ENCODE peak calls at places on chromosome 13, in ten cellular contexts. One of them, this sample, is unnamed.

GRCh38 chr13:90105276-90105675 is 1242.2 kb upstream of the MIR17HG start:
- DNase-seq in nephron progenitor cell: no peak
- DNase-seq in mesothelial cell of epicardium: no peak
- DNase-seq in CD8-positive, alpha-beta T cell: no peak
- DNase-seq in fibroblast of lung: peak; percentile 76
- DNase-seq in Caco-2: no peak
- DNase-seq in body of pancreas: no peak
- DNase-seq in astrocyte of the cerebellum: peak; percentile 19
- DNase-seq in thoracic aorta: no peak
- DNase-seq in colonic mucosa: no peak
- DNase-seq in this sample: no peak

GRCh38 chr13:28322256-28322895 is 172.6 kb downstream of the FLT1 start:
- DNase-seq in CD8-positive, alpha-beta T cell: no peak
- DNase-seq in body of pancreas: no peak
- DNase-seq in thoracic aorta: no peak
- DNase-seq in fibroblast of lung: peak; percentile 41
- DNase-seq in nephron progenitor cell: no peak
- DNase-seq in mesothelial cell of epicardium: no peak
- DNase-seq in astrocyte of the cerebellum: no peak
- DNase-seq in colonic mucosa: no peak
- DNase-seq in Caco-2: no peak
- DNase-seq in this sample: no peak

GRCh38 chr13:46648166-46648607 is 95.2 kb downstream of the LRCH1 start:
- DNase-seq in thoracic aorta: no peak
- DNase-seq in astrocyte of the cerebellum: no peak
- DNase-seq in body of pancreas: peak; percentile 66
- DNase-seq in CD8-positive, alpha-beta T cell: no peak
- DNase-seq in Caco-2: peak; percentile 75
- DNase-seq in nephron progenitor cell: peak; percentile 46
- DNase-seq in fibroblast of lung: no peak
- DNase-seq in mesothelial cell of epicardium: no peak
- DNase-seq in colonic mucosa: peak; percentile 68
- DNase-seq in this sample: no peak

GRCh38 chr13:112743451-112744305 is 53.8 kb downstream of the ATP11A start:
- DNase-seq in astrocyte of the cerebellum: no peak
- DNase-seq in thoracic aorta: no peak
- DNase-seq in colonic mucosa: no peak
- DNase-seq in mesothelial cell of epicardium: no peak
- DNase-seq in nephron progenitor cell: no peak
- DNase-seq in fibroblast of lung: no peak
- DNase-seq in body of pancreas: no peak
- DNase-seq in Caco-2: no peak
- DNase-seq in CD8-positive, alpha-beta T cell: no peak
- DNase-seq in this sample: no peak

GRCh38 chr13:30735025-30735967 is at the start of gene ALOX5AP:
- DNase-seq in astrocyte of the cerebellum: no peak
- DNase-seq in fibroblast of lung: no peak
- DNase-seq in CD8-positive, alpha-beta T cell: peak; percentile 28
- DNase-seq in colonic mucosa: no peak
- DNase-seq in mesothelial cell of epicardium: no peak
- DNase-seq in nephron progenitor cell: no peak
- DNase-seq in Caco-2: no peak
- DNase-seq in body of pancreas: peak; percentile 39
- DNase-seq in thoracic aorta: no peak
- DNase-seq in this sample: no peak

GRCh38 chr13:50153888-50154287 is 138.6 kb downstream of the KCNRG start:
- DNase-seq in fibroblast of lung: no peak
- DNase-seq in Caco-2: no peak
- DNase-seq in astrocyte of the cerebellum: no peak
- DNase-seq in thoracic aorta: no peak
- DNase-seq in nephron progenitor cell: no peak
- DNase-seq in CD8-positive, alpha-beta T cell: no peak
- DNase-seq in body of pancreas: no peak
- DNase-seq in colonic mucosa: no peak
- DNase-seq in mesothelial cell of epicardium: no peak
- DNase-seq in this sample: no peak

GRCh38 chr13:58085819-58086218 is 454.3 kb downstream of the PCDH17 start:
- DNase-seq in fibroblast of lung: peak; percentile 81
- DNase-seq in mesothelial cell of epicardium: no peak
- DNase-seq in colonic mucosa: no peak
- DNase-seq in nephron progenitor cell: no peak
- DNase-seq in Caco-2: no peak
- DNase-seq in thoracic aorta: no peak
- DNase-seq in body of pancreas: no peak
- DNase-seq in astrocyte of the cerebellum: peak; percentile 83
- DNase-seq in CD8-positive, alpha-beta T cell: no peak
- DNase-seq in this sample: no peak

GRCh38 chr13:100836696-100837095 is 162.1 kb upstream of the TMTC4 start:
- DNase-seq in astrocyte of the cerebellum: no peak
- DNase-seq in Caco-2: no peak
- DNase-seq in thoracic aorta: no peak
- DNase-seq in fibroblast of lung: peak; percentile 45
- DNase-seq in colonic mucosa: no peak
- DNase-seq in CD8-positive, alpha-beta T cell: no peak
- DNase-seq in body of pancreas: no peak
- DNase-seq in nephron progenitor cell: no peak
- DNase-seq in mesothelial cell of epicardium: no peak
- DNase-seq in this sample: no peak

GRCh38 chr13:51065372-51066090 is 45.5 kb downstream of the C13orf42 start:
- DNase-seq in colonic mucosa: no peak
- DNase-seq in body of pancreas: no peak
- DNase-seq in Caco-2: no peak
- DNase-seq in astrocyte of the cerebellum: no peak
- DNase-seq in mesothelial cell of epicardium: no peak
- DNase-seq in nephron progenitor cell: no peak
- DNase-seq in thoracic aorta: no peak
- DNase-seq in fibroblast of lung: no peak
- DNase-seq in CD8-positive, alpha-beta T cell: no peak
- DNase-seq in this sample: no peak

GRCh38 chr13:113650275-113650674 is 7.7 kb downstream of the ATP4B start:
- DNase-seq in thoracic aorta: no peak
- DNase-seq in CD8-positive, alpha-beta T cell: no peak
- DNase-seq in nephron progenitor cell: no peak
- DNase-seq in fibroblast of lung: no peak
- DNase-seq in body of pancreas: no peak
- DNase-seq in colonic mucosa: no peak
- DNase-seq in astrocyte of the cerebellum: no peak
- DNase-seq in mesothelial cell of epicardium: peak; percentile 7
- DNase-seq in Caco-2: peak; percentile 30
- DNase-seq in this sample: no peak

GRCh38 chr13:110605132-110605531 is 10.2 kb upstream of the NAXD start:
- DNase-seq in thoracic aorta: no peak
- DNase-seq in Caco-2: no peak
- DNase-seq in colonic mucosa: no peak
- DNase-seq in body of pancreas: no peak
- DNase-seq in mesothelial cell of epicardium: no peak
- DNase-seq in astrocyte of the cerebellum: no peak
- DNase-seq in fibroblast of lung: no peak
- DNase-seq in CD8-positive, alpha-beta T cell: no peak
- DNase-seq in nephron progenitor cell: no peak
- DNase-seq in this sample: no peak

GRCh38 chr13:94009696-94010095 is 469.8 kb downstream of the DCT start:
- DNase-seq in CD8-positive, alpha-beta T cell: no peak
- DNase-seq in nephron progenitor cell: no peak
- DNase-seq in mesothelial cell of epicardium: no peak
- DNase-seq in fibroblast of lung: peak; percentile 59
- DNase-seq in Caco-2: no peak
- DNase-seq in astrocyte of the cerebellum: no peak
- DNase-seq in colonic mucosa: no peak
- DNase-seq in body of pancreas: no peak
- DNase-seq in thoracic aorta: no peak
- DNase-seq in this sample: no peak

GRCh38 chr13:64553411-64554129 is 2676.6 kb downstream of the PCDH9 start:
- DNase-seq in mesothelial cell of epicardium: no peak
- DNase-seq in fibroblast of lung: peak; percentile 31
- DNase-seq in thoracic aorta: no peak
- DNase-seq in CD8-positive, alpha-beta T cell: no peak
- DNase-seq in body of pancreas: no peak
- DNase-seq in astrocyte of the cerebellum: no peak
- DNase-seq in colonic mucosa: no peak
- DNase-seq in nephron progenitor cell: no peak
- DNase-seq in Caco-2: no peak
- DNase-seq in this sample: no peak

GRCh38 chr13:51825681-51826254 is 19.2 kb downstream of the TMEM272 start:
- DNase-seq in astrocyte of the cerebellum: no peak
- DNase-seq in Caco-2: no peak
- DNase-seq in nephron progenitor cell: no peak
- DNase-seq in body of pancreas: no peak
- DNase-seq in fibroblast of lung: no peak
- DNase-seq in CD8-positive, alpha-beta T cell: no peak
- DNase-seq in colonic mucosa: no peak
- DNase-seq in mesothelial cell of epicardium: no peak
- DNase-seq in thoracic aorta: no peak
- DNase-seq in this sample: no peak

GRCh38 chr13:113776231-113777125 is 17.5 kb downstream of the TMEM255B start:
- DNase-seq in astrocyte of the cerebellum: no peak
- DNase-seq in thoracic aorta: no peak
- DNase-seq in colonic mucosa: no peak
- DNase-seq in fibroblast of lung: no peak
- DNase-seq in mesothelial cell of epicardium: no peak
- DNase-seq in Caco-2: no peak
- DNase-seq in CD8-positive, alpha-beta T cell: no peak
- DNase-seq in nephron progenitor cell: no peak
- DNase-seq in body of pancreas: no peak
- DNase-seq in this sample: no peak

GRCh38 chr13:37491661-37492060 is 106.9 kb downstream of the POSTN start:
- DNase-seq in fibroblast of lung: no peak
- DNase-seq in CD8-positive, alpha-beta T cell: no peak
- DNase-seq in body of pancreas: no peak
- DNase-seq in nephron progenitor cell: no peak
- DNase-seq in astrocyte of the cerebellum: no peak
- DNase-seq in mesothelial cell of epicardium: no peak
- DNase-seq in Caco-2: no peak
- DNase-seq in colonic mucosa: no peak
- DNase-seq in thoracic aorta: no peak
- DNase-seq in this sample: no peak

GRCh38 chr13:99031725-99032298 is 53.9 kb upstream of the DOCK9 start:
- DNase-seq in body of pancreas: no peak
- DNase-seq in colonic mucosa: no peak
- DNase-seq in mesothelial cell of epicardium: no peak
- DNase-seq in fibroblast of lung: no peak
- DNase-seq in astrocyte of the cerebellum: no peak
- DNase-seq in Caco-2: no peak
- DNase-seq in CD8-positive, alpha-beta T cell: no peak
- DNase-seq in nephron progenitor cell: no peak
- DNase-seq in thoracic aorta: no peak
- DNase-seq in this sample: no peak
- TF ChIP-seq CTCF in body of pancreas: no peak
- TF ChIP-seq CTCF in colonic mucosa: no peak
- TF ChIP-seq CTCF in mesothelial cell of epicardium: no peak
- TF ChIP-seq CTCF in fibroblast of lung: no peak
- TF ChIP-seq CTCF in astrocyte of the cerebellum: no peak
- TF ChIP-seq CTCF in Caco-2: no peak
- TF ChIP-seq CTCF in CD8-positive, alpha-beta T cell: no peak
- TF ChIP-seq CTCF in nephron progenitor cell: no peak
- TF ChIP-seq CTCF in thoracic aorta: no peak
- TF ChIP-seq CTCF in this sample: no peak

DNA sequence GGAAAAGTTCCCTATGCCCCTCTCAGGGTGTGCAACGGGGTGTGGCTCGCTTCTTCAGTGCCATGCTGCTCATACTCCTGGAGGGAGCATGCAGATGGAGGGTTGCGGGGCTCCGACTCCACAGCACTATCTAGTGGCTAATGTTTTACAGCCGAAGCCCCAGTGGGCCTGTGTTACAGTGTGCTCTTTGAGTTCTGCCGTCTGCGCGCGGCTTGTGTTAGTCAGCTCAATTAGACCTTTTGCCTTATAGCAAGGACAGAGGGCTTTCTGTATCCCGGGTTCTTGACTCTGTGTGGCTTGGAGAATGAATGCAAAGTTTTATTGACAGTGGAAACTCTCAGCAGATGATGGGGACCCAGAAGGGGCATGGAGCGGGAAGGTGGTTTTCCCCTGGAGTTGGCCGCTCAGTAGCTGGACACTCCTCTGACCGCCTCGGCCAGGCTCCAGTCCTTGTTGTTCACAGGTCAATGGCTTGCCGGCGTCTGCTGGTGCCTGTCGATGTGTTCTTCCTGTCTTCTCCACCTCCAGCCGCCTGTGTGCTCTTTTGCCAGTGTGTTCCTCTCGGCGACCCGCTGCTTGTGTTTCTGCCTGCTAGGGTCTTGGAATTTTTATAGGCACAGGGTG is 383.4 kb downstream of the LMO7 start:
- DNase-seq in body of pancreas: no peak
- DNase-seq in fibroblast of lung: peak; percentile 18
- DNase-seq in colonic mucosa: peak; percentile 23
- DNase-seq in astrocyte of the cerebellum: no peak
- DNase-seq in nephron progenitor cell: peak; percentile 45
- DNase-seq in CD8-positive, alpha-beta T cell: no peak
- DNase-seq in thoracic aorta: no peak
- DNase-seq in mesothelial cell of epicardium: no peak
- DNase-seq in Caco-2: no peak
- DNase-seq in this sample: no peak
- TF ChIP-seq CTCF in body of pancreas: no peak
- TF ChIP-seq CTCF in fibroblast of lung: no peak
- TF ChIP-seq CTCF in colonic mucosa: no peak
- TF ChIP-seq CTCF in astrocyte of the cerebellum: peak; percentile 26
- TF ChIP-seq CTCF in nephron progenitor cell: peak; percentile 44
- TF ChIP-seq CTCF in CD8-positive, alpha-beta T cell: no peak
- TF ChIP-seq CTCF in thoracic aorta: no peak
- TF ChIP-seq CTCF in mesothelial cell of epicardium: no peak
- TF ChIP-seq CTCF in Caco-2: no peak
- TF ChIP-seq CTCF in this sample: no peak

DNA sequence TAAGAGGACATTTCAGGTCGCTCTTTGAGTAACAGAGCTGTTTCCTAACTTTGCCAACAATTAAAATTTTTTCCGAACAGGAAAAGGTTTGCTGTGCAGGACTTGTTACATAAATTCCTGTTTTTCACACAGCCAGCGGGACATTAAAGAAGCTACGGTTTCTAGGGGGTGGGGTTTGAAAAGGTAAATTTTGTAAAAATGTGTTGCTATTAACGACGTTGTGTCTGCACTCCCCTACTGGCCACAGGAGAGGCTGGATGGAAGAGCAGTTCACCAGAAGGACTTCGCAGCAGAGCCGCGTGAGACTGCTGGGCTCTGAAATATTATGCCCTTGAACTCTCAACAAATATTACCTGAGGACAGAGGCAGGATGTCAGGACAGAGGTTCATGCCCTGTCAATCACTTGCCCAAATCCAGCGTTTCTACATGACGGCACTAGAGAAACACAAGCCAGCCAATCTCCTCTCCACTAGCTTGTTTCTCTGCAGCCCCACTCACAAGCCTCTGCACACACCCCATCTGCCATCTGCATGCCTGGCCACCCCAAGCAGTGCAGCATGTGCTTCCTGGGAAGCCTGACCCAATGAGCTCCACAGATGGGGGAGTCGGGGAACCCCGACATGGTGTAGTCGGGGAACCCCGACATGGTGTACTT is 102.0 kb downstream of the FOXO1 start:
- DNase-seq in body of pancreas: no peak
- DNase-seq in nephron progenitor cell: no peak
- DNase-seq in Caco-2: no peak
- DNase-seq in thoracic aorta: no peak
- DNase-seq in colonic mucosa: no peak
- DNase-seq in astrocyte of the cerebellum: no peak
- DNase-seq in fibroblast of lung: no peak
- DNase-seq in CD8-positive, alpha-beta T cell: no peak
- DNase-seq in mesothelial cell of epicardium: no peak
- DNase-seq in this sample: no peak
- TF ChIP-seq CTCF in body of pancreas: no peak
- TF ChIP-seq CTCF in nephron progenitor cell: no peak
- TF ChIP-seq CTCF in Caco-2: no peak
- TF ChIP-seq CTCF in thoracic aorta: no peak
- TF ChIP-seq CTCF in colonic mucosa: no peak
- TF ChIP-seq CTCF in astrocyte of the cerebellum: peak; percentile 12
- TF ChIP-seq CTCF in fibroblast of lung: no peak
- TF ChIP-seq CTCF in CD8-positive, alpha-beta T cell: no peak
- TF ChIP-seq CTCF in mesothelial cell of epicardium: no peak
- TF ChIP-seq CTCF in this sample: no peak

GRCh38 chr13:66391322-66391721 is 838.8 kb downstream of the PCDH9 start:
- DNase-seq in fibroblast of lung: no peak
- DNase-seq in CD8-positive, alpha-beta T cell: no peak
- DNase-seq in Caco-2: no peak
- DNase-seq in astrocyte of the cerebellum: no peak
- DNase-seq in body of pancreas: no peak
- DNase-seq in colonic mucosa: no peak
- DNase-seq in mesothelial cell of epicardium: no peak
- DNase-seq in thoracic aorta: no peak
- DNase-seq in nephron progenitor cell: no peak
- DNase-seq in this sample: no peak
- TF ChIP-seq CTCF in fibroblast of lung: no peak
- TF ChIP-seq CTCF in CD8-positive, alpha-beta T cell: no peak
- TF ChIP-seq CTCF in Caco-2: no peak
- TF ChIP-seq CTCF in astrocyte of the cerebellum: no peak
- TF ChIP-seq CTCF in body of pancreas: no peak
- TF ChIP-seq CTCF in colonic mucosa: no peak
- TF ChIP-seq CTCF in mesothelial cell of epicardium: no peak
- TF ChIP-seq CTCF in thoracic aorta: no peak
- TF ChIP-seq CTCF in nephron progenitor cell: no peak
- TF ChIP-seq CTCF in this sample: no peak

This sample was measured in natural killer cell.